ENCODE peak calls at places on chromosomes 11 and 22, in four cellular contexts. Q is iris pigment epithelial cell, K is cerebellum, O is uterus. V is an unnamed sample.

GRCh38 chr11:84022221-84022620 is 736.1 kb upstream of the CCDC90B start:
- DNase-seq in Q (no peak), K (no peak), O (no peak), V (no peak)

GRCh38 chr22:47050601-47051051 is 288.2 kb downstream of the TBC1D22A start:
- DNase-seq in Q (no peak), K (no peak), O (no peak), V (no peak)

GRCh38 chr11:65445604-65446445 is 23.2 kb downstream of the NEAT1 start:
- DNase-seq in Q (peak), K (no peak), O (peak), V (peak)

GRCh38 chr22:45263790-45264269 is 20.9 kb upstream of the UPK3A start:
- DNase-seq in Q (peak), K (peak), O (peak), V (peak)

GRCh38 chr11:110472858-110473257 is 43.1 kb downstream of the FDX1 start:
- DNase-seq in Q (peak), K (no peak), O (no peak), V (peak)

GRCh38 chr11:128058580-128059208 is 528.7 kb downstream of the ETS1 start:
- DNase-seq in Q (no peak), K (no peak), O (no peak), V (no peak)

GRCh38 chr11:55503449-55503848 is 50.8 kb upstream of the OR4C15 start:
- DNase-seq in Q (no peak), K (no peak), O (no peak), V (no peak)

GRCh38 chr11:128282053-128282452 is 305.3 kb downstream of the ETS1 start:
- DNase-seq in Q (no peak), K (no peak), O (no peak), V (no peak)

GRCh38 chr11:59551651-59552521 is 40.5 kb downstream of the OR4D9 start:
- DNase-seq in Q (peak), K (no peak), O (peak), V (peak)

V was measured in M059J.